ENCODE peak calls at places on chromosomes 4 and X, in ten cellular contexts. One of them, this sample, is unnamed.

GRCh38 chr4:121200795-121201472 is 36.8 kb upstream of the TNIP3 start:
- DNase-seq in fibroblast of mammary gland: no peak
- DNase-seq in MCF 10A: no peak
- DNase-seq in cardiac muscle cell: no peak
- DNase-seq in fibroblast of villous mesenchyme: no peak
- DNase-seq in AG09319: no peak
- DNase-seq in H9: no peak
- DNase-seq in chondrocyte: no peak
- DNase-seq in NB4: no peak
- DNase-seq in endodermal cell: no peak
- DNase-seq in this sample: peak; percentile 51

GRCh38 chrX:122770581-122770980 is 413.5 kb upstream of the GRIA3 start:
- DNase-seq in chondrocyte: no peak
- DNase-seq in cardiac muscle cell: no peak
- DNase-seq in fibroblast of mammary gland: no peak
- DNase-seq in fibroblast of villous mesenchyme: no peak
- DNase-seq in AG09319: no peak
- DNase-seq in endodermal cell: no peak
- DNase-seq in NB4: no peak
- DNase-seq in H9: no peak
- DNase-seq in MCF 10A: no peak
- DNase-seq in this sample: no peak

GRCh38 chr4:118821590-118822293 is 14.2 kb downstream of the SEC24D start:
- DNase-seq in chondrocyte: no peak
- DNase-seq in endodermal cell: no peak
- DNase-seq in H9: no peak
- DNase-seq in NB4: no peak
- DNase-seq in cardiac muscle cell: no peak
- DNase-seq in fibroblast of mammary gland: peak; percentile 49
- DNase-seq in fibroblast of villous mesenchyme: no peak
- DNase-seq in MCF 10A: no peak
- DNase-seq in AG09319: no peak
- DNase-seq in this sample: no peak

GRCh38 chr4:183356931-183357675 is 34.9 kb upstream of the CLDN24 start:
- DNase-seq in cardiac muscle cell: no peak
- DNase-seq in fibroblast of villous mesenchyme: no peak
- DNase-seq in AG09319: no peak
- DNase-seq in MCF 10A: peak; percentile 95
- DNase-seq in NB4: no peak
- DNase-seq in fibroblast of mammary gland: no peak
- DNase-seq in chondrocyte: no peak
- DNase-seq in endodermal cell: no peak
- DNase-seq in H9: no peak
- DNase-seq in this sample: no peak

GRCh38 chr4:155120536-155120935 is 87.9 kb upstream of the NPY2R start:
- DNase-seq in MCF 10A: no peak
- DNase-seq in cardiac muscle cell: no peak
- DNase-seq in fibroblast of mammary gland: no peak
- DNase-seq in fibroblast of villous mesenchyme: no peak
- DNase-seq in AG09319: no peak
- DNase-seq in endodermal cell: no peak
- DNase-seq in chondrocyte: no peak
- DNase-seq in NB4: no peak
- DNase-seq in H9: no peak
- DNase-seq in this sample: no peak

GRCh38 chr4:70895405-70895804 is 6.8 kb upstream of the MOB1B start:
- DNase-seq in AG09319: no peak
- DNase-seq in cardiac muscle cell: peak; percentile 10
- DNase-seq in H9: no peak
- DNase-seq in fibroblast of mammary gland: no peak
- DNase-seq in MCF 10A: no peak
- DNase-seq in NB4: no peak
- DNase-seq in endodermal cell: no peak
- DNase-seq in chondrocyte: no peak
- DNase-seq in fibroblast of villous mesenchyme: no peak
- DNase-seq in this sample: no peak

GRCh38 chrX:11499076-11500044 is 166.4 kb downstream of the ARHGAP6 start:
- DNase-seq in AG09319: no peak
- DNase-seq in fibroblast of mammary gland: peak; percentile 67
- DNase-seq in chondrocyte: no peak
- DNase-seq in H9: no peak
- DNase-seq in fibroblast of villous mesenchyme: peak; percentile 66
- DNase-seq in NB4: no peak
- DNase-seq in MCF 10A: peak; percentile 44
- DNase-seq in cardiac muscle cell: peak; percentile 84
- DNase-seq in endodermal cell: no peak
- DNase-seq in this sample: no peak

GRCh38 chr4:14827111-14827510 is 175.2 kb upstream of the CPEB2 start:
- DNase-seq in NB4: no peak
- DNase-seq in endodermal cell: no peak
- DNase-seq in AG09319: no peak
- DNase-seq in chondrocyte: no peak
- DNase-seq in MCF 10A: no peak
- DNase-seq in cardiac muscle cell: peak; percentile 20
- DNase-seq in H9: no peak
- DNase-seq in fibroblast of mammary gland: peak; percentile 23
- DNase-seq in fibroblast of villous mesenchyme: peak; percentile 1
- DNase-seq in this sample: no peak

GRCh38 chrX:154440623-154441357 is 3.2 kb upstream of the FAM50A start:
- DNase-seq in endodermal cell: no peak
- DNase-seq in H9: no peak
- DNase-seq in chondrocyte: no peak
- DNase-seq in AG09319: no peak
- DNase-seq in NB4: no peak
- DNase-seq in MCF 10A: no peak
- DNase-seq in fibroblast of mammary gland: no peak
- DNase-seq in fibroblast of villous mesenchyme: no peak
- DNase-seq in cardiac muscle cell: no peak
- DNase-seq in this sample: no peak

GRCh38 chrX:38045697-38046096 is 39.3 kb downstream of the SYTL5 start:
- DNase-seq in fibroblast of mammary gland: no peak
- DNase-seq in H9: no peak
- DNase-seq in AG09319: no peak
- DNase-seq in MCF 10A: no peak
- DNase-seq in fibroblast of villous mesenchyme: peak; percentile 28
- DNase-seq in cardiac muscle cell: peak; percentile 51
- DNase-seq in chondrocyte: no peak
- DNase-seq in endodermal cell: no peak
- DNase-seq in NB4: no peak
- DNase-seq in this sample: no peak

GRCh38 chrX:40908026-40908425 is 172.7 kb upstream of the MED14 start:
- DNase-seq in AG09319: no peak
- DNase-seq in MCF 10A: no peak
- DNase-seq in endodermal cell: no peak
- DNase-seq in chondrocyte: no peak
- DNase-seq in fibroblast of mammary gland: peak; percentile 32
- DNase-seq in fibroblast of villous mesenchyme: peak; percentile 11
- DNase-seq in NB4: no peak
- DNase-seq in H9: no peak
- DNase-seq in cardiac muscle cell: peak; percentile 24
- DNase-seq in this sample: no peak

GRCh38 chr4:1208970-1209704 is 36.8 kb upstream of the SPON2 start:
- DNase-seq in NB4: no peak
- DNase-seq in chondrocyte: peak; percentile 87
- DNase-seq in fibroblast of villous mesenchyme: peak; percentile 83
- DNase-seq in endodermal cell: no peak
- DNase-seq in AG09319: no peak
- DNase-seq in MCF 10A: no peak
- DNase-seq in H9: no peak
- DNase-seq in fibroblast of mammary gland: peak; percentile 55
- DNase-seq in cardiac muscle cell: peak; percentile 69
- DNase-seq in this sample: no peak

GRCh38 chr4:54095110-54095800 is 4.7 kb upstream of the GSX2 start:
- DNase-seq in fibroblast of mammary gland: no peak
- DNase-seq in MCF 10A: no peak
- DNase-seq in fibroblast of villous mesenchyme: no peak
- DNase-seq in AG09319: no peak
- DNase-seq in chondrocyte: no peak
- DNase-seq in cardiac muscle cell: no peak
- DNase-seq in H9: peak; percentile 39
- DNase-seq in NB4: no peak
- DNase-seq in endodermal cell: peak; percentile 61
- DNase-seq in this sample: no peak

GRCh38 chr4:174590336-174590735 is 68.0 kb upstream of the HPGD start:
- DNase-seq in cardiac muscle cell: no peak
- DNase-seq in fibroblast of villous mesenchyme: no peak
- DNase-seq in fibroblast of mammary gland: no peak
- DNase-seq in NB4: no peak
- DNase-seq in AG09319: no peak
- DNase-seq in chondrocyte: no peak
- DNase-seq in H9: no peak
- DNase-seq in endodermal cell: no peak
- DNase-seq in MCF 10A: no peak
- DNase-seq in this sample: no peak

GRCh38 chr4:80183196-80184052 is 13.9 kb upstream of the PRDM8 start:
- DNase-seq in fibroblast of villous mesenchyme: peak; percentile 20
- DNase-seq in fibroblast of mammary gland: peak; percentile 26
- DNase-seq in endodermal cell: no peak
- DNase-seq in NB4: peak; percentile 77
- DNase-seq in AG09319: no peak
- DNase-seq in chondrocyte: no peak
- DNase-seq in cardiac muscle cell: peak; percentile 16
- DNase-seq in H9: peak; percentile 36
- DNase-seq in MCF 10A: peak; percentile 20
- DNase-seq in this sample: peak; percentile 48

GRCh38 chr4:60463846-60464502 is 736.2 kb upstream of the ADGRL3 start:
- DNase-seq in cardiac muscle cell: no peak
- DNase-seq in AG09319: no peak
- DNase-seq in MCF 10A: peak; percentile 51
- DNase-seq in chondrocyte: no peak
- DNase-seq in fibroblast of mammary gland: no peak
- DNase-seq in fibroblast of villous mesenchyme: no peak
- DNase-seq in endodermal cell: peak; percentile 58
- DNase-seq in H9: no peak
- DNase-seq in NB4: peak; percentile 41
- DNase-seq in this sample: no peak

GRCh38 chr4:20017439-20017838 is 234.3 kb upstream of the SLIT2 start:
- DNase-seq in chondrocyte: no peak
- DNase-seq in fibroblast of mammary gland: peak; percentile 17
- DNase-seq in fibroblast of villous mesenchyme: no peak
- DNase-seq in NB4: no peak
- DNase-seq in AG09319: no peak
- DNase-seq in H9: no peak
- DNase-seq in cardiac muscle cell: no peak
- DNase-seq in MCF 10A: no peak
- DNase-seq in endodermal cell: no peak
- DNase-seq in this sample: no peak

GRCh38 chr4:127669691-127670090 is 36.9 kb downstream of the INTU start:
- DNase-seq in AG09319: no peak
- DNase-seq in MCF 10A: no peak
- DNase-seq in endodermal cell: no peak
- DNase-seq in NB4: no peak
- DNase-seq in chondrocyte: no peak
- DNase-seq in cardiac muscle cell: no peak
- DNase-seq in fibroblast of mammary gland: no peak
- DNase-seq in fibroblast of villous mesenchyme: no peak
- DNase-seq in H9: no peak
- DNase-seq in this sample: no peak
- TF ChIP-seq CTCF in AG09319: no peak
- TF ChIP-seq CTCF in MCF 10A: no peak
- TF ChIP-seq CTCF in endodermal cell: no peak
- TF ChIP-seq CTCF in NB4: no peak
- TF ChIP-seq CTCF in chondrocyte: no peak
- TF ChIP-seq CTCF in cardiac muscle cell: no peak
- TF ChIP-seq CTCF in fibroblast of mammary gland: no peak
- TF ChIP-seq CTCF in fibroblast of villous mesenchyme: no peak
- TF ChIP-seq CTCF in H9: no peak
- TF ChIP-seq CTCF in this sample: no peak

GRCh38 chr4:143714290-143714625 is 13.8 kb upstream of the FREM3 start:
- DNase-seq in cardiac muscle cell: no peak
- DNase-seq in AG09319: no peak
- DNase-seq in fibroblast of mammary gland: no peak
- DNase-seq in fibroblast of villous mesenchyme: no peak
- DNase-seq in chondrocyte: no peak
- DNase-seq in NB4: no peak
- DNase-seq in H9: no peak
- DNase-seq in endodermal cell: no peak
- DNase-seq in MCF 10A: no peak
- DNase-seq in this sample: no peak

GRCh38 chr4:143713556-143714289 is 13.2 kb upstream of the FREM3 start:
- DNase-seq in AG09319: no peak
- DNase-seq in cardiac muscle cell: no peak
- DNase-seq in fibroblast of villous mesenchyme: no peak
- DNase-seq in NB4: no peak
- DNase-seq in chondrocyte: no peak
- DNase-seq in endodermal cell: peak; percentile 49
- DNase-seq in H9: no peak
- DNase-seq in fibroblast of mammary gland: no peak
- DNase-seq in MCF 10A: no peak
- DNase-seq in this sample: no peak

GRCh38 chr4:143711543-143712159 is 11.2 kb upstream of the FREM3 start:
- DNase-seq in H9: peak; percentile 54
- DNase-seq in cardiac muscle cell: no peak
- DNase-seq in AG09319: no peak
- DNase-seq in MCF 10A: no peak
- DNase-seq in endodermal cell: peak; percentile 73
- DNase-seq in fibroblast of villous mesenchyme: no peak
- DNase-seq in fibroblast of mammary gland: no peak
- DNase-seq in NB4: no peak
- DNase-seq in chondrocyte: no peak
- DNase-seq in this sample: no peak
- TF ChIP-seq CTCF in H9: peak; percentile 63
- TF ChIP-seq CTCF in cardiac muscle cell: no peak
- TF ChIP-seq CTCF in AG09319: no peak
- TF ChIP-seq CTCF in MCF 10A: no peak
- TF ChIP-seq CTCF in endodermal cell: peak; percentile 79
- TF ChIP-seq CTCF in fibroblast of villous mesenchyme: no peak
- TF ChIP-seq CTCF in fibroblast of mammary gland: no peak
- TF ChIP-seq CTCF in NB4: no peak
- TF ChIP-seq CTCF in chondrocyte: no peak
- TF ChIP-seq CTCF in this sample: no peak

GRCh38 chrX:132071260-132071659 is 48.2 kb downstream of the STK26 start:
- DNase-seq in endodermal cell: no peak
- DNase-seq in fibroblast of mammary gland: peak; percentile 38
- DNase-seq in H9: no peak
- DNase-seq in cardiac muscle cell: peak; percentile 26
- DNase-seq in fibroblast of villous mesenchyme: peak; percentile 27
- DNase-seq in MCF 10A: peak; percentile 20
- DNase-seq in chondrocyte: no peak
- DNase-seq in NB4: peak; percentile 4
- DNase-seq in AG09319: no peak
- DNase-seq in this sample: no peak
- TF ChIP-seq CTCF in endodermal cell: peak; percentile 66
- TF ChIP-seq CTCF in fibroblast of mammary gland: peak; percentile 35
- TF ChIP-seq CTCF in H9: peak; percentile 59
- TF ChIP-seq CTCF in cardiac muscle cell: peak; percentile 29
- TF ChIP-seq CTCF in fibroblast of villous mesenchyme: peak; percentile 40
- TF ChIP-seq CTCF in MCF 10A: peak; percentile 19
- TF ChIP-seq CTCF in chondrocyte: peak; percentile 83
- TF ChIP-seq CTCF in NB4: no peak
- TF ChIP-seq CTCF in AG09319: peak; percentile 26
- TF ChIP-seq CTCF in this sample: no peak

DNA sequence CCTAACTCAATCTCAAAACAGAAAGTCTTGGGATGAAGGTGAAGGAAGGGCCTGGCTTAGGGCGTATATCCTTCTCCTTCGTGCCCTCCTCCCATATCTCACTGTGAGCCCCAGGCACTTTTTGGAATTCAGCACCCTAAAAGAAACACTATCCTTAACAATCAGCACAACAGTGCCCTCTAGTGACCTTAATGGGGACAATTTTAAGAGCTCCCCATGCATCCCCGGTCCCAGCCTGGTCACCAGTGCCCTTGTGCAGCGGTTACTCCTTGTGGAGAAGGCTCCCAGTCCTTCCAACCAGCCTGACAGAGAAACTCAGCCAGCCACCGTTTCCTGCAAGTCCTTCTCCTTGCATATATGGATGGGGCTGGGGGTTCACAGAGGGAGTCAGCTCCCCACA is 4.2 kb downstream of the PAK3 start:
- DNase-seq in endodermal cell: peak; percentile 86
- DNase-seq in fibroblast of mammary gland: peak; percentile 41
- DNase-seq in NB4: peak; percentile 48
- DNase-seq in fibroblast of villous mesenchyme: peak; percentile 28
- DNase-seq in H9: peak; percentile 65
- DNase-seq in AG09319: no peak
- DNase-seq in MCF 10A: peak; percentile 75
- DNase-seq in chondrocyte: no peak
- DNase-seq in cardiac muscle cell: peak; percentile 46
- DNase-seq in this sample: peak; percentile 53
- TF ChIP-seq CTCF in endodermal cell: peak; percentile 81
- TF ChIP-seq CTCF in fibroblast of mammary gland: peak; percentile 49
- TF ChIP-seq CTCF in NB4: peak; percentile 23
- TF ChIP-seq CTCF in fibroblast of villous mesenchyme: peak; percentile 46
- TF ChIP-seq CTCF in H9: peak; percentile 79
- TF ChIP-seq CTCF in AG09319: peak; percentile 47
- TF ChIP-seq CTCF in MCF 10A: peak; percentile 54
- TF ChIP-seq CTCF in chondrocyte: peak; percentile 72
- TF ChIP-seq CTCF in cardiac muscle cell: peak; percentile 41
- TF ChIP-seq CTCF in this sample: no peak

This sample was measured in GM20000.